ENCODE peak calls at places on chromosomes 1 and 21, in six cellular contexts. M, K, F, V, U and J are unnamed samples.

GRCh38 chr1:181383695-181384094 is 99.6 kb upstream of the CACNA1E start:
- DNase-seq in M (no peak), K (no peak), U (no peak), F (no peak), V (no peak), J (no peak)

GRCh38 chr1:37556712-37557196 is at the start of gene DNALI1:
- DNase-seq in U (peak), V (peak), M (peak), F (peak), K (peak), J (no peak)

GRCh38 chr1:2170211-2170610 is 24.4 kb downstream of the FAAP20 start:
- DNase-seq in M (no peak), V (no peak), K (peak), F (peak), U (no peak), J (peak)

GRCh38 chr21:43951911-43952703 is 60.0 kb upstream of the TRAPPC10 start:
- DNase-seq in U (no peak), F (no peak), K (no peak), V (no peak), M (no peak), J (no peak)

GRCh38 chr1:100894622-100895539 is at the start of gene EXTL2:
- DNase-seq in K (peak), U (peak), V (peak), M (peak), F (peak), J (peak)

GRCh38 chr21:45954271-45954670 is 27.3 kb upstream of the COL6A1 start:
- DNase-seq in V (no peak), M (no peak), K (peak), U (no peak), F (no peak), J (no peak)

GRCh38 chr1:119338004-119338403 is 30.6 kb upstream of the HAO2 start:
- DNase-seq in M (no peak), V (no peak), U (no peak), K (no peak), F (no peak), J (no peak)

GRCh38 chr1:201220388-201220715 is 29.7 kb downstream of the IGFN1 start:
- DNase-seq in K (no peak), F (no peak), M (no peak), U (no peak), V (no peak), J (no peak)

GRCh38 chr21:37958493-37958892 is 42.2 kb upstream of the KCNJ6 start:
- DNase-seq in U (no peak), M (no peak), V (no peak), F (no peak), K (no peak), J (no peak)

GRCh38 chr1:201628490-201628889 is 89.6 kb downstream of the NAV1 start:
- DNase-seq in K (no peak), M (no peak), F (no peak), U (peak), V (no peak), J (no peak)